ENCODE peak calls at places on chromosomes 1 and 21, in five cellular contexts. J is caudate nucleus; W is B cell; V is EL; D is activated CD4-positive, alpha-beta T cell treated with anti-CD3 and anti-CD28 coated beads, Interleukin-2, amount 50 U/mL, for 24 hours. C is an unnamed sample.

GRCh38 chr1:3550511-3551289 is 60.6 kb downstream of the MEGF6 start:
- DNase-seq in W (no peak), J (no peak), V (no peak), D (no peak), C (no peak)

GRCh38 chr1:3162483-3162882 is 93.5 kb downstream of the PRDM16 start:
- DNase-seq in D (no peak), W (no peak), J (no peak), V (no peak), C (no peak)

GRCh38 chr1:48644950-48645605 is 131.6 kb downstream of the BEND5 start:
- DNase-seq in V (no peak), J (peak; percentile 47), D (no peak), W (no peak), C (no peak)

GRCh38 chr1:9101510-9102146 is 27.3 kb downstream of the GPR157 start:
- DNase-seq in D (no peak), W (peak; percentile 68), V (peak; percentile 64), J (peak; percentile 35), C (peak; percentile 89)

GRCh38 chr1:147771216-147772125 is 11.1 kb upstream of the GJA5 start:
- DNase-seq in V (peak; percentile 42), D (no peak), J (no peak), W (no peak), C (peak; percentile 35)

GRCh38 chr1:42146916-42147320 is 6.3 kb upstream of the GUCA2B start:
- DNase-seq in D (peak; percentile 64), J (peak; percentile 77), W (peak; percentile 59), V (peak; percentile 53), C (peak; percentile 78)

GRCh38 chr1:178628637-178629548 is 96.2 kb upstream of the RALGPS2 start:
- DNase-seq in V (peak; percentile 90), D (no peak), J (no peak), W (no peak), C (peak; percentile 91)

GRCh38 chr1:153770812-153771211 is 4.4 kb upstream of the SLC27A3 start:
- DNase-seq in W (no peak), D (no peak), V (no peak), J (no peak), C (no peak)

GRCh38 chr1:52141513-52142219 is at the start of gene ZFYVE9:
- DNase-seq in V (peak; percentile 80), D (peak; percentile 49), J (peak; percentile 33), W (peak; percentile 88), C (peak; percentile 93)

GRCh38 chr1:188517139-188517538 is 1688.4 kb downstream of the PLA2G4A start:
- DNase-seq in W (no peak), J (no peak), D (no peak), V (no peak), C (no peak)

GRCh38 chr1:145785481-145785880 is 38.4 kb downstream of the RNF115 start:
- DNase-seq in D (no peak), J (no peak), V (no peak), W (no peak), C (no peak)

GRCh38 chr1:54310439-54311328 is 95.5 kb downstream of the SSBP3 start:
- DNase-seq in W (no peak), J (peak; percentile 62), D (no peak), V (peak; percentile 43), C (peak; percentile 64)

GRCh38 chr1:87318806-87319205 is 9.9 kb upstream of the LMO4 start:
- DNase-seq in D (no peak), W (no peak), J (no peak), V (no peak), C (no peak)

GRCh38 chr1:114274621-114275317 is 121.1 kb upstream of the SYT6 start:
- DNase-seq in D (no peak), V (no peak), W (no peak), J (no peak), C (no peak)

GRCh38 chr1:64019818-64020217 is 183.6 kb upstream of the UBE2U start:
- DNase-seq in V (peak; percentile 70), D (no peak), W (peak; percentile 9), J (peak; percentile 43), C (peak; percentile 79)

GRCh38 chr21:25561668-25562641 is 45.3 kb downstream of the MRPL39 start:
- DNase-seq in D (peak; percentile 84), V (peak; percentile 87), W (peak; percentile 71), J (peak; percentile 15), C (peak; percentile 87)

GRCh38 chr1:225378880-225379279 is 49.0 kb downstream of the LBR start:
- DNase-seq in W (no peak), D (no peak), J (no peak), V (peak; percentile 44), C (peak; percentile 87)

GRCh38 chr21:45607021-45607921 is 36.3 kb upstream of the PCBP3 start:
- DNase-seq in W (no peak), V (no peak), J (no peak), D (peak; percentile 69), C (no peak)

GRCh38 chr1:163337631-163338030 is 15.9 kb downstream of the NUF2 start:
- DNase-seq in D (no peak), V (peak; percentile 66), J (no peak), W (no peak), C (no peak)

GRCh38 chr1:53337499-53337898 is 9.6 kb upstream of the LRP8 start:
- DNase-seq in J (no peak), D (no peak), W (no peak), V (no peak), C (no peak)

GRCh38 chr21:36429672-36430546 is 44.7 kb downstream of the CHAF1B start:
- DNase-seq in J (no peak), D (peak; percentile 57), V (peak; percentile 100), W (peak; percentile 55), C (peak; percentile 97)

GRCh38 chr1:54362881-54363340 is 43.3 kb downstream of the SSBP3 start:
- DNase-seq in J (no peak), W (no peak), D (no peak), V (no peak), C (peak; percentile 34)

GRCh38 chr1:913491-914252 is 10.1 kb upstream of the SAMD11 start:
- DNase-seq in D (no peak), J (no peak), W (peak; percentile 42), V (no peak), C (no peak)

GRCh38 chr1:68973459-68974244 is 476.8 kb upstream of the DEPDC1 start:
- DNase-seq in V (no peak), J (no peak), W (no peak), D (no peak), C (peak; percentile 21)

GRCh38 chr1:90391116-90391515 is 326.0 kb downstream of the BARHL2 start:
- DNase-seq in J (no peak), V (no peak), D (no peak), W (no peak), C (no peak)

GRCh38 chr21:44366586-44367211 is 13.3 kb downstream of the TRPM2 start:
- DNase-seq in D (no peak), V (no peak), J (no peak), W (no peak), C (peak; percentile 8)

GRCh38 chr1:67941746-67942145 is 108.5 kb upstream of the GNG12 start:
- DNase-seq in V (no peak), D (no peak), J (no peak), W (no peak), C (no peak)

GRCh38 chr1:3593745-3594144 is 17.6 kb downstream of the MEGF6 start:
- DNase-seq in W (no peak), V (no peak), D (no peak), J (no peak), C (no peak)

GRCh38 chr21:38839683-38840286 is 34.1 kb downstream of the ETS2 start:
- DNase-seq in D (no peak), J (no peak), V (peak; percentile 97), W (no peak), C (peak; percentile 56)

GRCh38 chr1:161001537-161001936 is 19.4 kb downstream of the F11R start:
- DNase-seq in J (no peak), V (no peak), D (no peak), W (no peak), C (no peak)

GRCh38 chr1:54465351-54465811 is 59.2 kb upstream of the SSBP3 start:
- DNase-seq in J (no peak), D (no peak), V (no peak), W (no peak), C (no peak)

GRCh38 chr1:117609471-117609911 is 3.6 kb downstream of the TENT5C start:
- DNase-seq in D (no peak), W (no peak), V (no peak), J (no peak), C (no peak)

GRCh38 chr1:119611701-119612113 is 36.4 kb downstream of the ZNF697 start:
- DNase-seq in D (peak; percentile 25), W (no peak), V (peak; percentile 47), J (peak; percentile 79), C (peak; percentile 69)

GRCh38 chr1:160410412-160411005 is 10.1 kb downstream of the VANGL2 start:
- DNase-seq in D (no peak), V (no peak), W (no peak), J (no peak), C (no peak)

GRCh38 chr1:65360654-65361053 is 51.3 kb downstream of the DNAJC6 start:
- DNase-seq in W (no peak), V (no peak), D (no peak), J (peak; percentile 52), C (no peak)

GRCh38 chr1:235533476-235534168 is 29.4 kb upstream of the B3GALNT2 start:
- DNase-seq in V (peak; percentile 13), D (no peak), J (no peak), W (no peak), C (no peak)